ENCODE peak calls at places on chromosome 11, in seven cellular contexts. R is esophagus muscularis mucosa; M is cardiac muscle cell; F is effector memory CD8-positive, alpha-beta T cell; B is T-helper 2 cell treated with Interferon-gamma antibody and Interleukin-4, amounts not matched to agents 5 μg/mL and 100 μg/mL, for 36 hours; T is NT2/D1; W is SK-N-DZ. E is an unnamed sample.

GRCh38 chr11:8281266-8281665 is 17.6 kb upstream of the LMO1 start:
- DNase-seq in R (no peak), M (no peak), F (no peak), B (no peak), T (no peak), W (no peak), E (no peak)

GRCh38 chr11:62402226-62402625 is 16.6 kb upstream of the SCGB1A1 start:
- DNase-seq in R (no peak), M (no peak), F (peak; percentile 23), B (peak; percentile 42), T (no peak), W (no peak), E (no peak)

GRCh38 chr11:64340671-64341335 is 799 bp downstream of the CCDC88B start:
- DNase-seq in R (no peak), M (peak; percentile 30), F (peak; percentile 75), B (peak; percentile 68), T (no peak), W (peak; percentile 55), E (no peak)

GRCh38 chr11:68383976-68384501 is 71.6 kb downstream of the LRP5 start:
- DNase-seq in R (no peak), M (peak; percentile 53), F (peak; percentile 60), B (peak; percentile 22), T (peak; percentile 52), W (peak; percentile 57), E (no peak)

GRCh38 chr11:95338430-95338991 is 107.5 kb upstream of the SESN3 start:
- DNase-seq in R (peak; percentile 90), M (peak; percentile 68), F (no peak), B (no peak), T (peak; percentile 56), W (peak; percentile 57), E (no peak)

GRCh38 chr11:102157219-102157618 is 47.0 kb downstream of the YAP1 start:
- DNase-seq in R (no peak), M (no peak), F (no peak), B (no peak), T (no peak), W (no peak), E (no peak)

GRCh38 chr11:45246241-45246640 is 39.9 kb downstream of the SYT13 start:
- DNase-seq in R (no peak), M (no peak), F (no peak), B (no peak), T (no peak), W (no peak), E (no peak)

GRCh38 chr11:36195496-36196346 is 93.5 kb downstream of the COMMD9 start:
- DNase-seq in R (no peak), M (no peak), F (no peak), B (no peak), T (no peak), W (peak; percentile 71), E (no peak)

GRCh38 chr11:115959098-115959497 is 454.9 kb upstream of the CADM1 start:
- DNase-seq in R (no peak), M (no peak), F (no peak), B (no peak), T (no peak), W (no peak), E (no peak)

GRCh38 chr11:89361738-89362137 is 129.4 kb downstream of the NOX4 start:
- DNase-seq in R (no peak), M (peak; percentile 40), F (no peak), B (no peak), T (no peak), W (no peak), E (no peak)

GRCh38 chr11:5891216-5891800 is 1.7 kb upstream of the OR52E5 start:
- DNase-seq in R (no peak), M (no peak), F (no peak), B (no peak), T (no peak), W (no peak), E (no peak)

GRCh38 chr11:125886997-125887372 is 483 bp upstream of the HYLS1 start:
- DNase-seq in R (no peak), M (no peak), F (peak; percentile 21), B (no peak), T (peak; percentile 32), W (no peak), E (no peak)

GRCh38 chr11:35210886-35211546 is 72.0 kb downstream of the CD44 start:
- DNase-seq in R (no peak), M (no peak), F (no peak), B (no peak), T (no peak), W (no peak), E (no peak)

GRCh38 chr11:61828629-61829407 is 718 bp downstream of the FADS2 start:
- DNase-seq in R (peak; percentile 92), M (peak; percentile 68), F (peak; percentile 16), B (peak; percentile 61), T (no peak), W (peak; percentile 54), E (no peak)